ENCODE peak calls at places on chromosomes 5 and 9, in six cellular contexts. N is right atrium auricular region, G is ascending aorta, H is ovary, K is HCT116, U is uterus. A is an unnamed sample.

GRCh38 chr5:171821286-171821685 is 35.7 kb downstream of the SMIM23 start:
- DNase-seq in N (no peak), G (no peak), H (no peak), K (no peak), U (no peak), A (no peak)

GRCh38 chr5:142871880-142872200 is 101.7 kb downstream of the ARHGAP26 start:
- DNase-seq in N (no peak), G (no peak), H (peak; percentile 18), K (no peak), U (no peak), A (peak; percentile 33)

GRCh38 chr9:124559871-124560270 is 52.7 kb upstream of the NR5A1 start:
- DNase-seq in N (no peak), G (no peak), H (no peak), K (no peak), U (no peak), A (peak; percentile 43)

GRCh38 chr5:166358127-166358840 is 1933.2 kb upstream of the WWC1 start:
- DNase-seq in N (no peak), G (no peak), H (no peak), K (no peak), U (no peak), A (no peak)

GRCh38 chr5:123098767-123099513 is 9.9 kb downstream of the PRDM6 start:
- DNase-seq in N (no peak), G (no peak), H (no peak), K (no peak), U (no peak), A (no peak)

GRCh38 chr5:73564018-73564417 is 1.4 kb downstream of the ANKRA2 start:
- DNase-seq in N (no peak), G (no peak), H (no peak), K (no peak), U (no peak), A (no peak)

GRCh38 chr5:73960023-73960422 is 334.0 kb downstream of the ARHGEF28 start:
- DNase-seq in N (no peak), G (no peak), H (no peak), K (no peak), U (no peak), A (no peak)

GRCh38 chr5:133384120-133384855 is 228.1 kb downstream of the FSTL4 start:
- DNase-seq in N (no peak), G (no peak), H (no peak), K (no peak), U (no peak), A (no peak)

GRCh38 chr9:115115117-115115880 is 2.7 kb downstream of the TNC start:
- DNase-seq in N (no peak), G (no peak), H (no peak), K (no peak), U (no peak), A (no peak)

GRCh38 chr5:167296056-167296455 is 995.4 kb upstream of the WWC1 start:
- DNase-seq in N (no peak), G (no peak), H (no peak), K (no peak), U (no peak), A (no peak)

GRCh38 chr5:7876867-7877266 is 7.9 kb downstream of the MTRR start:
- DNase-seq in N (no peak), G (no peak), H (no peak), K (no peak), U (no peak), A (peak; percentile 65)

GRCh38 chr5:110335361-110336046 is 391.0 kb downstream of the TMEM232 start:
- DNase-seq in N (no peak), G (no peak), H (no peak), K (no peak), U (no peak), A (peak; percentile 15)

GRCh38 chr9:136840877-136841645 is 1.2 kb upstream of the AJM1 start:
- DNase-seq in N (no peak), G (no peak), H (no peak), K (no peak), U (no peak), A (no peak)

GRCh38 chr5:78526049-78526525 is 122.5 kb downstream of the LHFPL2 start:
- DNase-seq in N (no peak), G (no peak), H (no peak), K (no peak), U (no peak), A (peak; percentile 83)

GRCh38 chr9:136631038-136632000 is 31.4 kb upstream of the EGFL7 start:
- DNase-seq in N (no peak), G (no peak), H (peak; percentile 68), K (peak; percentile 60), U (peak; percentile 74), A (peak; percentile 70)

GRCh38 chr9:128097156-128098016 is 29.4 kb downstream of the SLC25A25 start:
- DNase-seq in N (no peak), G (no peak), H (no peak), K (no peak), U (no peak), A (no peak)

GRCh38 chr5:136249678-136250266 is 56.8 kb upstream of the SMIM32 start:
- DNase-seq in N (no peak), G (no peak), H (no peak), K (peak; percentile 54), U (peak; percentile 18), A (peak; percentile 65)

GRCh38 chr5:65197899-65198776 is 283.6 kb downstream of the ADAMTS6 start:
- DNase-seq in N (no peak), G (no peak), H (no peak), K (no peak), U (no peak), A (no peak)

GRCh38 chr5:171961117-171961516 is 45.3 kb downstream of the FBXW11 start:
- DNase-seq in N (no peak), G (no peak), H (no peak), K (no peak), U (no peak), A (no peak)

GRCh38 chr5:109324351-109324750 is 85.4 kb downstream of the PJA2 start:
- DNase-seq in N (no peak), G (no peak), H (peak; percentile 37), K (no peak), U (no peak), A (no peak)

GRCh38 chr5:56909294-56910122 is at the start of gene SETD9:
- DNase-seq in N (peak; percentile 96), G (peak; percentile 90), H (peak; percentile 98), K (peak; percentile 88), U (peak; percentile 98), A (peak; percentile 96)

GRCh38 chr9:34512131-34513078 is 10.4 kb downstream of the ENHO start:
- DNase-seq in N (no peak), G (no peak), H (no peak), K (no peak), U (no peak), A (no peak)

GRCh38 chr5:169939731-169940130 is 40.6 kb downstream of the INSYN2B start:
- DNase-seq in N (no peak), G (no peak), H (no peak), K (no peak), U (no peak), A (no peak)

GRCh38 chr5:137316346-137316736 is 182.8 kb downstream of the SPOCK1 start:
- DNase-seq in N (no peak), G (no peak), H (no peak), K (no peak), U (no peak), A (no peak)

GRCh38 chr5:135484563-135485157 is 32.5 kb upstream of the TIFAB start:
- DNase-seq in N (no peak), G (no peak), H (no peak), K (no peak), U (no peak), A (no peak)

GRCh38 chr5:89041249-89041808 is 158.3 kb upstream of the MEF2C start:
- DNase-seq in N (no peak), G (no peak), H (no peak), K (no peak), U (no peak), A (no peak)
- H3K27ac ChIP-seq in N (no peak overlapping the region), G (no peak overlapping the region), H (no peak overlapping the region), K (no peak overlapping the region), U (no peak overlapping the region), A (no peak overlapping the region)

GRCh38 chr9:107836300-107836699 is 346.7 kb upstream of the KLF4 start:
- DNase-seq in N (no peak), G (no peak), H (no peak), K (no peak), U (no peak), A (no peak)

GRCh38 chr9:107841078-107841477 is 351.5 kb upstream of the KLF4 start:
- DNase-seq in N (no peak), G (no peak), H (no peak), K (no peak), U (no peak), A (no peak)

GRCh38 chr9:107838766-107839165 is 349.2 kb upstream of the KLF4 start:
- DNase-seq in N (no peak), G (no peak), H (no peak), K (no peak), U (no peak), A (no peak)

GRCh38 chr9:107839371-107839770 is 349.8 kb upstream of the KLF4 start:
- DNase-seq in N (no peak), G (no peak), H (no peak), K (no peak), U (no peak), A (no peak)
- TF ChIP-seq CTCF in N (no peak), G (no peak), H (no peak), K (no peak), U (no peak), A (no peak)

DNA sequence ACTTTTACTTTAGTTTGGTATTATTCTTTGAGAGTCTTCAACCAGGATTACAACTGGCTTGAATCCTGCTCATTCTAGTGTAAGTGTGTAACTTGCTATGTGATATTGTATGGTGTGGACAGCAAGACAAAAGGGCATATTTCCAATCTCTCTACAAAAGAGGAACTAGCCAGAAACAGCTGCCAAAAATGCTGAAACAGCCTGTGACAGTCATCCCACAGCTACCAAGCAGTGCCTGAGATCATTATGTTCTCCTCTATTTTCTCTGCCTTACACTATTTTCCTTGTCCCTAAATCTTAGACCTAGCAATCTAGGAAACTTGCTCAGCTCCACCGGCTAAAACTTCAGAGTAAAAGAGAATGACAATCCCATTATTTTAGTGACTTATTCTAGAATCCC is 42.8 kb downstream of the WDR41 start:
- DNase-seq in N (no peak), G (no peak), H (no peak), K (no peak), U (no peak), A (no peak)
- H3K4me3 ChIP-seq in N (no peak overlapping the region), G (no peak overlapping the region), H (no peak overlapping the region), K (no peak overlapping the region), U (no peak overlapping the region), A (no peak overlapping the region)

GRCh38 chr9:99385814-99386279 is 163.8 kb downstream of the SEC61B start:
- DNase-seq in N (no peak), G (no peak), H (no peak), K (peak; percentile 22), U (no peak), A (no peak)
- H3K27ac ChIP-seq in N (no peak overlapping the region), G (no peak overlapping the region), H (no peak overlapping the region), K (no peak overlapping the region), U (no peak overlapping the region), A (no peak overlapping the region)

A was measured in brain microvascular endothelial cell.